ENCODE peak calls at places on chromosomes 6 and 20, in nine cellular contexts. O is H7, C is osteoblast, S is fibroblast of the aortic adventitia, B is hepatocyte, K is mucosa of descending colon, E is foreskin fibroblast, M is pancreas, G is neural progenitor cell. N is an unnamed sample.

GRCh38 chr20:62631336-62632317 is 10.7 kb upstream of the SLCO4A1 start:
- DNase-seq in K (no peak), E (no peak), S (no peak), B (no peak), O (no peak), C (no peak), M (no peak), G (no peak), N (no peak)

GRCh38 chr6:13526718-13527668 is 39.6 kb upstream of the GFOD1 start:
- DNase-seq in G (no peak), K (peak; percentile 54), O (no peak), C (peak; percentile 69), B (no peak), S (no peak), M (no peak), E (no peak), N (peak; percentile 15)

GRCh38 chr20:10674684-10675455 is 1.1 kb upstream of the JAG1 start:
- DNase-seq in E (peak; percentile 59), C (peak; percentile 96), O (peak; percentile 94), G (peak; percentile 93), B (peak; percentile 92), K (peak; percentile 88), M (peak; percentile 92), S (peak; percentile 74), N (peak; percentile 54)

GRCh38 chr6:35487653-35488516 is 9.0 kb downstream of the TEAD3 start:
- DNase-seq in O (peak; percentile 69), C (peak; percentile 94), K (peak; percentile 82), S (peak; percentile 21), G (peak; percentile 34), E (no peak), M (no peak), B (peak; percentile 60), N (peak; percentile 67)

GRCh38 chr6:95203153-95203754 is 374.1 kb upstream of the MANEA start:
- DNase-seq in S (peak; percentile 28), M (no peak), G (peak; percentile 59), E (no peak), C (no peak), B (peak; percentile 71), K (peak; percentile 27), O (peak; percentile 2), N (peak; percentile 53)

GRCh38 chr6:168250250-168250649 is 69.3 kb downstream of the DACT2 start:
- DNase-seq in O (no peak), G (no peak), K (no peak), B (no peak), E (no peak), M (no peak), S (no peak), C (no peak), N (no peak)

GRCh38 chr20:58691773-58692578 is 624 bp upstream of the NPEPL1 start:
- DNase-seq in O (peak; percentile 68), G (no peak), E (peak; percentile 50), B (no peak), M (peak; percentile 58), S (peak; percentile 45), K (peak; percentile 24), C (peak; percentile 69), N (peak; percentile 23)

GRCh38 chr20:58245181-58245891 is 16.9 kb upstream of the ANKRD60 start:
- DNase-seq in O (no peak), E (no peak), K (no peak), C (no peak), B (no peak), S (no peak), M (no peak), G (no peak), N (no peak)

DNA sequence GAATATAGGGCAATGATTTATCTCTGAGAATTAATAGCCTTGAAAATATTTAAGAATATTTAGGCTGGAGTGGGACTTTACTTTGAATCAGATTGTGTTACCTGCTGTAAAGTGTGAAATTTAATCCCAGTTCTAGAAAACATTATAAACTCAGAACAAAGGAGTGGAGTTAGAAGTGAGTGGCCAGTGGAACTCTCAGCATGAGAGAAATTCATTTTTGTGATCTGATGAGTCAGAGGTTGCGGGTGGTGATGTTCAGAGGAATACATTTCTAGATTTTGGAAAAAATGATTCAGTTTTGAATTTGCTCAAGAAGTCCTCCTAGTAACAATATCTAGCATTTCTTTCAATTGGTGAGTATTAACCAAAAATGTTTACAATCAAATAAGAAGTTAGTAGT is 167.5 kb downstream of the ZFAND3 start:
- DNase-seq in B (peak; percentile 6), C (no peak), M (no peak), G (no peak), E (peak; percentile 21), O (no peak), S (peak; percentile 61), K (no peak), N (peak; percentile 66)
- H3K4me3 ChIP-seq in B (no peak overlapping the region), C (no peak overlapping the region), M (no peak overlapping the region), G (no peak overlapping the region), E (no peak overlapping the region), O (no peak overlapping the region), S (no peak overlapping the region), K (no peak overlapping the region), N (no peak overlapping the region)

GRCh38 chr6:113971786-113972185 is 838 bp upstream of the HDAC2 start:
- DNase-seq in E (no peak), O (peak; percentile 13), M (no peak), K (no peak), S (peak; percentile 21), C (no peak), G (no peak), B (peak; percentile 23), N (peak; percentile 16)

GRCh38 chr6:113968472-113968871 is 2.5 kb downstream of the HDAC2 start:
- DNase-seq in G (no peak), K (no peak), M (no peak), E (no peak), B (no peak), S (no peak), O (no peak), C (no peak), N (no peak)

GRCh38 chr6:113969888-113970807 is 800 bp downstream of the HDAC2 start:
- DNase-seq in K (peak; percentile 69), C (peak; percentile 81), M (peak; percentile 76), G (peak; percentile 80), E (no peak), B (peak; percentile 77), O (peak; percentile 75), S (peak; percentile 33), N (peak; percentile 38)

GRCh38 chr6:113967777-113968176 is 3.2 kb downstream of the HDAC2 start:
- DNase-seq in O (peak; percentile 12), M (no peak), B (no peak), C (no peak), K (no peak), E (no peak), S (no peak), G (no peak), N (no peak)

DNA sequence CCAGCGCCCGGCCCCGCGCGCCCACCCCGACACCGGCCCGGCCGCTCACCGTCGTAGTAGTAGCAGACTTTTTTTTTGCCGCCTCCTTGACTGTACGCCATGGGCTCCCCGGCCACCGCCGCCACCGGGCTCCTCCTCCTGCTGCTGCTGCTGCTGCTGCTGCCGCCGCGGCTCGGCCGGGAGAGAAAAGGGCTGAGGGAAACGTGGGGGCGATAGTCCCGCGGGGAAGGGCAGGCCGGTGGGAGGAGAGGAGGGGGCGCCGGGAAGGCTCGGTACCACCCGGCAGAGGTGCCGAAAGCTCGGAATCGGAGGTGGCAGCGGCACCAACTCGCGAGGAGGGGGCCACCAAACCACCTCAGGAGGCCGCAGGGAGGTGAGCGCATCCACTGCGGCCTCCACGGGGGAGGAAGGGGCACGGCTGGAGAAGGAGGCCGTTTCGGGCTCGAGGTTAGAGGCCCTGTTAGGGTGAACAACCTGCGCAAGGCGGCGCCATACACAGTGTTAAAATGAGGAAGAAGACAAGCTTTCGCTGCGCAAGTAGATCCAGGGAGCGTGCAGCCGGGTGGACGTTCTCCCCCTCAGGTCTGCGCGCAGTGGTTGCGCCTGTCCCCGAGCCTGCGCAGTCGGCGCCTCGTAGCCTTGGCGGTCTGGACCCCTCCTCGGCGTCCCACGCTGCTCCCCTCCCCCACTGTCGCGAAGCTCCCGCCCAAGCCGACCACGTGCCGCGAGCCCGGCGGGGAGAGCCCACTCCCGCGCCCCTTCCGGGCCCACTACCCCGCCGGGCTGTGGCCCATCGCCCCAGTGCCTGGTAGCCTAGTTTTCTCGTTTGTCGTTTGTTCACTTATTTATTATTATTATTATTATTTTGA is at the start of gene HDAC2:
- DNase-seq in B (peak; percentile 92), K (peak; percentile 85), E (peak; percentile 77), C (peak; percentile 97), S (peak; percentile 76), M (peak; percentile 92), O (peak; percentile 93), G (peak; percentile 86), N (peak; percentile 51)
- H3K4me3 ChIP-seq in B (peak within 1 kb of the TSS; percentile 99), K (peak within 1 kb of the TSS; percentile 96), E (peak within 1 kb of the TSS; percentile 73), C (peak within 1 kb of the TSS; percentile 89), S (peak within 1 kb of the TSS; percentile 89), M (peak within 1 kb of the TSS; percentile 92), O (peak within 1 kb of the TSS; percentile 95), G (peak within 1 kb of the TSS; percentile 94), N (peak within 1 kb of the TSS; percentile 98)

GRCh38 chr20:16485406-16485805 is 87.8 kb downstream of the KIF16B start:
- DNase-seq in M (no peak), B (no peak), G (no peak), C (no peak), K (no peak), O (no peak), S (no peak), E (peak; percentile 52), N (no peak)

GRCh38 chr20:16483024-16483423 is 90.2 kb downstream of the KIF16B start:
- DNase-seq in O (no peak), E (no peak), G (no peak), M (no peak), B (no peak), C (no peak), K (no peak), S (no peak), N (no peak)

GRCh38 chr20:16490696-16491095 is 82.6 kb downstream of the KIF16B start:
- DNase-seq in C (no peak), G (no peak), E (no peak), S (no peak), B (no peak), K (no peak), M (no peak), O (no peak), N (no peak)

GRCh38 chr20:16488086-16488485 is 85.2 kb downstream of the KIF16B start:
- DNase-seq in B (no peak), C (no peak), G (no peak), K (no peak), S (no peak), E (no peak), O (no peak), M (no peak), N (no peak)

GRCh38 chr20:16486532-16486931 is 86.7 kb downstream of the KIF16B start:
- DNase-seq in G (no peak), E (no peak), C (no peak), M (no peak), S (no peak), O (no peak), K (no peak), B (no peak), N (no peak)
- H3K4me3 ChIP-seq in G (no peak overlapping the region), E (no peak overlapping the region), C (no peak overlapping the region), M (no peak overlapping the region), S (no peak overlapping the region), O (no peak overlapping the region), K (no peak overlapping the region), B (no peak overlapping the region), N (no peak overlapping the region)

DNA sequence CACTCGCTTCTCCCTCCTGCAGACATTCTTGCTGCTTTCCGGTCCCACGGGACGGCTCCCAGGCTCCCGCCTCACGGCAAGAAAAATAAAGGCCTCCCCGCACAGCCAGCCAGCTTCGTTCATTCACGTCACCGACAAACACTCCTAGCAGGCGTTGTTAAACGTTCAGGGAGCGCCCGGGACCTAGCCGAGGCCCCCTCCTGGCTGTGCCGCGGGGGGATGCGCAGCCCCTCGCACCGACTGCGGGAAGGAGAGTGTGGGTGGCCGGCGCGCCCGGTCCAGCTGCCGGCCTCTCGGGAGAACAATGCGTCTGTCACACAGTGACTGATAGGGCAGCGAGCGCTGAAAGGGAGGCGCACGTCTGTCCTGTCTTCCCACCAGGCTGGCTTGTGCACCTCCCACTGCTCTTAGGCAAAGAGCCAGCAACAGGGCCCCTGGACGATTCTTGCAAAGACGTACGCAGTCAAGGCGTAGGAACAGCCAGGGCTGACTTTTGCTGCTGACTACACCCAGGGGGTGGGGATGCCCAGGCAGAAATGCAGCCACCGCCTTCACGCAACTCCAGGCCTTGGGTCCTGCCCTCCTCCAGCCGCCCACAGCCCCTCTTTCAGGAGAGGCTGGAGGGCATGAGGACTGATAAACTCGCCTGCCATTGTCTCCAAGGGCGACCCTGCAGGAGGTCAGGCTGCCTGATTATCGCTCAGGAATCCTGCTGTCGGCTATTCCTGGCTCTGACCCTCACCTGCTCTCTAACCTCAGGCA is 61.8 kb upstream of the HDDC2 start:
- DNase-seq in O (peak; percentile 58), K (no peak), M (peak; percentile 64), C (peak; percentile 73), S (peak; percentile 58), G (peak; percentile 91), B (peak; percentile 78), E (no peak), N (peak; percentile 55)
- H3K4me3 ChIP-seq in O (peak overlapping the region; percentile 47), K (no peak overlapping the region), M (peak overlapping the region; percentile 12), C (peak overlapping the region; percentile 72), S (peak overlapping the region; percentile 59), G (peak overlapping the region; percentile 51), B (peak overlapping the region; percentile 48), E (peak overlapping the region; percentile 42), N (peak overlapping the region; percentile 48)

N was measured in trophoblast cell.